ENCODE peak calls at places on chromosome 3, in five cellular contexts. S, G, R, H and C are unnamed samples.

GRCh38 chr3:5728085-5728484 is 540.6 kb downstream of the EDEM1 start:
- DNase-seq in S (no peak), G (no peak), R (no peak), H (no peak), C (no peak)

GRCh38 chr3:171824824-171825221 is 14.5 kb upstream of the PLD1 start:
- DNase-seq in S (peak), G (peak), R (no peak), H (no peak), C (no peak)

GRCh38 chr3:70277304-70277703 is 35.1 kb downstream of the MDFIC2 start:
- DNase-seq in S (no peak), G (no peak), R (no peak), H (no peak), C (no peak)

GRCh38 chr3:71380096-71380495 is 203.4 kb downstream of the FOXP1 start:
- DNase-seq in S (no peak), G (peak), R (no peak), H (no peak), C (no peak)

GRCh38 chr3:133570139-133570936 is 3.1 kb upstream of the CDV3 start:
- DNase-seq in S (peak), G (peak), R (no peak), H (no peak), C (peak)

GRCh38 chr3:57275393-57275792 is 17.1 kb downstream of the ASB14 start:
- DNase-seq in S (no peak), G (no peak), R (no peak), H (no peak), C (no peak)

GRCh38 chr3:58627941-58628340 is 38.6 kb downstream of the FAM3D start:
- DNase-seq in S (no peak), G (no peak), R (no peak), H (no peak), C (no peak)

GRCh38 chr3:65005481-65005880 is 317.7 kb upstream of the ADAMTS9 start:
- DNase-seq in S (peak), G (peak), R (no peak), H (no peak), C (no peak)

GRCh38 chr3:133949438-133949837 is 53.8 kb upstream of the RAB6B start:
- DNase-seq in S (no peak), G (no peak), R (no peak), H (no peak), C (no peak)

GRCh38 chr3:173857154-173857553 is 459.6 kb downstream of the NLGN1 start:
- DNase-seq in S (no peak), G (no peak), R (no peak), H (no peak), C (no peak)

GRCh38 chr3:52839892-52840545 is 5.2 kb upstream of the MUSTN1 start:
- DNase-seq in S (no peak), G (no peak), R (no peak), H (no peak), C (no peak)

GRCh38 chr3:136194409-136195257 is 1.5 kb downstream of the MSL2 start:
- DNase-seq in S (peak), G (peak), R (no peak), H (peak), C (no peak)

GRCh38 chr3:60282840-60283239 is 968.4 kb downstream of the FHIT start:
- DNase-seq in S (no peak), G (no peak), R (no peak), H (no peak), C (no peak)

GRCh38 chr3:150737874-150738679 is 24.9 kb downstream of the SIAH2 start:
- DNase-seq in S (peak), G (peak), R (no peak), H (no peak), C (no peak)